ENCODE peak calls at places on chromosomes 7 and 10, in seven cellular contexts. X, L, O, Q, Y, W and J are unnamed samples.

GRCh38 chr7:36728143-36728542 is 3.8 kb upstream of the AOAH start:
- DNase-seq in Q (no peak), W (no peak), Y (no peak), X (no peak), O (no peak), L (no peak), J (no peak)

GRCh38 chr10:75426880-75427279 is 4.5 kb upstream of the LRMDA start:
- DNase-seq in W (no peak), Y (no peak), O (no peak), L (peak), Q (no peak), X (no peak), J (no peak)

GRCh38 chr10:46285966-46286620 is 704 bp upstream of the ANTXRL start:
- DNase-seq in O (peak), Q (no peak), X (no peak), W (peak), Y (peak), L (no peak), J (no peak)

GRCh38 chr10:14569274-14570060 is 205.2 kb downstream of the FAM107B start:
- DNase-seq in Q (no peak), L (no peak), Y (peak), O (peak), W (no peak), X (no peak), J (no peak)

GRCh38 chr10:32661346-32661745 is 215.4 kb downstream of the CCDC7 start:
- DNase-seq in Q (no peak), L (no peak), X (no peak), W (no peak), Y (no peak), O (no peak), J (no peak)

GRCh38 chr10:34746094-34746493 is 69.0 kb downstream of the PARD3 start:
- DNase-seq in W (no peak), Q (no peak), Y (no peak), O (peak), X (peak), L (no peak), J (no peak)

GRCh38 chr10:63673246-63673645 is 152.0 kb downstream of the REEP3 start:
- DNase-seq in X (no peak), W (peak), O (no peak), Y (no peak), L (no peak), Q (no peak), J (no peak)

GRCh38 chr7:142932386-142933091 is 1.0 kb downstream of the TRPV5 start:
- DNase-seq in L (no peak), Y (no peak), O (no peak), W (no peak), Q (no peak), X (no peak), J (peak)

GRCh38 chr10:4459531-4459930 is 366.5 kb upstream of the AKR1E2 start:
- DNase-seq in L (no peak), W (no peak), Y (no peak), O (no peak), Q (no peak), X (no peak), J (no peak)

GRCh38 chr7:10128748-10129147 is 844.9 kb upstream of the PHF14 start:
- DNase-seq in O (no peak), Y (no peak), W (no peak), X (peak), L (peak), Q (no peak), J (no peak)

GRCh38 chr7:39978252-39978934 is 28.3 kb downstream of the CDK13 start:
- DNase-seq in L (no peak), Y (no peak), Q (no peak), O (no peak), X (no peak), W (no peak), J (no peak)

GRCh38 chr10:14571866-14572507 is 202.7 kb downstream of the FAM107B start:
- DNase-seq in W (no peak), X (peak), L (no peak), Q (no peak), O (peak), Y (no peak), J (no peak)

GRCh38 chr7:46343802-46344201 is 422.7 kb upstream of the IGFBP3 start:
- DNase-seq in O (no peak), X (no peak), Q (no peak), Y (no peak), W (no peak), L (no peak), J (no peak)

GRCh38 chr10:127854769-127855583 is 37.8 kb downstream of the CLRN3 start:
- DNase-seq in W (no peak), Q (no peak), L (no peak), Y (peak), X (no peak), O (no peak), J (peak)

GRCh38 chr7:40306025-40306424 is 171.2 kb downstream of the SUGCT start:
- DNase-seq in W (no peak), L (no peak), Y (no peak), Q (no peak), X (no peak), O (no peak), J (no peak)

DNA sequence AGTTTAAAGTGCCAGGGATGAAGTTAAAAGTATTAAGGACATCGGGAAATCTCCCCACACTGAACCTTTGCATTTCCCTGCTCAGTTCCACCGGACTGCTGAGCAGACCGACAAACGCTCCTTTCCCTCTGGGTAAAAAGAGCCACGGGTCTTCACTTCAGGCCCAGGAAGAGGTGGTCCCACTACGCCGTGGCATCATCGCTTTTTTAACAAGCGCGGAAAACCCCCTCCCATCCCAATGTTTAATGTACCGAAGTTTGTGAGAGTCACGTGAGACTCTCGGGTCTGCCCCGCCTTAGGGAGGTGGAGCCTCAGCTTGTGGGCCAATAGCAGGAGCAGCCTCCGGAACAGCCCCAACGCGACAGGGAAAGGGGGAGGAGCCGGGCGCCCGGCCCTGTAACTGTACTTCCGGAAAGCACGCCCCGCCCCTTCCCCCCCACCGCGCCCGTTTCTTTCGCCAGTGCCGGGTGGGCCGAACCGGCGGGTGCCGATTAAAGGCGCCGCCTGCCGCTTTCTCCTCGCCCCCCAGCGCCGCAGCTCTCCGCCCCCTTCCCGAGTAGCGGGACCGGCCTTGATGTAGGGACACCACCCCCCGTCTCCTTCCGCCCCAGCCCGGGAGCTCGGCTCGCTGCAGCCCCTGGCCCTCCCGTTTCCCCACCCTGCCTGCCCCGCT is 2.3 kb upstream of the TRIM8 start:
- DNase-seq in Y (peak), X (peak), L (peak), Q (peak), W (peak), O (peak), J (peak)
- H3K4me3 ChIP-seq in Y (peak), X (peak), L (peak), Q (peak), W (peak), O (peak), J (peak)

DNA sequence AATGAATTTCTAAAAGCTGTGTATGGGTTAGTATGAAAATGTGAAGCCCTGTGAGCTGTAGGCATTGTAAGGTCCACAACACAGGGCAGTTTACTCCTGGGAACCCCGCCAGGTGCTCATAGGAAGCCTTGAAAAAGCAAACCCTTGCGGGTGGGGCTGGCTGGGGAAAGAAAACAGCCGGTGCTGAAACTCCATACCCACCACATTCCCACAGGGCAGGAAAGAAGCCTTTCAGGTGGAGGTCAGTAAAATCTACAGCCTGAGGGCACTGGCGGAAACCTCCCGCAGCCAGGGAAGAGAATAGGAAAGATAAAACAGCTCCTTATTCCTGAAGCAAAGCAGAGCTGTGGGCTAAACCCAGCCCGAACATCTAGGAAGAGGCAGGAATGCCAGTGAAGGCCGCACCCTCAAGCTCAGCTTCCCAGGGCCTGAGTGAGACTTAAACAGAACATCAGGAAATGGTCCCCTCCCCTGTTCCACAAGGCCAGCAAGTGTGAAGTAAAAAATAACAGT is 34.7 kb downstream of the PODXL start:
- DNase-seq in Q (no peak), O (no peak), L (no peak), W (peak), X (peak), Y (peak), J (peak)
- TF ChIP-seq POLR2A in Q (peak), O (no peak), L (no peak), W (no peak), X (no peak), Y (no peak), J (no peak)

GRCh38 chr10:18313146-18313542 is 172.9 kb downstream of the CACNB2 start:
- DNase-seq in X (no peak), Q (no peak), W (no peak), L (no peak), Y (no peak), O (no peak), J (no peak)
- TF ChIP-seq CTCF in X (no peak), Q (no peak), W (no peak), L (no peak), Y (no peak), O (no peak), J (no peak)

GRCh38 chr7:100894860-100895700 is 608 bp downstream of the ACHE start:
- DNase-seq in Y (peak), Q (no peak), W (peak), X (no peak), L (peak), O (no peak), J (no peak)

GRCh38 chr7:100896743-100897051 is 1.0 kb upstream of the ACHE start:
- DNase-seq in Y (no peak), X (no peak), O (no peak), W (no peak), Q (no peak), L (peak), J (no peak)

GRCh38 chr7:100897111-100897608 is 1.5 kb upstream of the ACHE start:
- DNase-seq in X (no peak), L (peak), Q (no peak), O (peak), W (no peak), Y (peak), J (peak)

GRCh38 chr7:100895701-100895955 is at the start of gene ACHE:
- DNase-seq in L (no peak), X (no peak), W (no peak), Y (no peak), Q (no peak), O (no peak), J (no peak)

DNA sequence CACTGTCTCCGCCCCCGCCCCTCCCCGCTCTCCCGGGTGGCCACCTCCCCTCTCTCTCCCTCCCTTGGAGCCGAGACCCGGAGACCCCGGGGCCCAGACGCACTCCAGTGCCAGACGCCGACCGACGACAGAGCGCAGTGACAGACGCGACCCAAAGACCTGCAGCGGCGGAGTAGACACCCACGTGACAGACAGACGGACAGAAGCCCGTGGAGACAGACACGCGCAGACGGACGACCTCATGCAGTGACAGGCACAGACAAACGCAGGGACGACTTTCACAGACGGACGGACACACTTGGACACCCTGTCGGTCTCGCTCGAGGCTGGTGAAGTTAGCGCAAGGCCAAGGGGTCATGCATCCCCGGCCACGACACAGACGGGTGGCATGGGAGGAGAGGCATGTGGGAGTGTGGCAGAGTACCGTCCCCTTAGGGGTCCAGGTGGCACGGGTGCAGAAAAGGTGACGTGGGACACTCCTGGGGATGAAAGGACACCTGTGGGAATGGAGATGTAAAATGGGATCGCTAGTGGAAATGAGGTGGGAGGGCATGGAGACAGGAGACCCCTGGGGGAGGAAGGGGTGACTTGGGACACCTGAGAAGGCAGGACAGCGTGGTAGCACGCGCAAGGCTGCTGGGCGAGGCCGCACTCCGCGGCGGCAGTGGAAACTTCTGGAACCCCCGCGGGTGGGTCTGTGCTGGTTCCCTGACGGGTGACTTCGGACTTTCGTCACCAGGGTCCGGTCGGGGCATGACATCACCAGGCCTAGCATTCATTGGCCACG is 461 bp upstream of the ACHE start:
- DNase-seq in W (no peak), Y (peak), O (peak), L (peak), X (no peak), Q (no peak), J (peak)
- H3K4me3 ChIP-seq in W (peak), Y (no peak), O (no peak), L (no peak), X (no peak), Q (peak), J (no peak)

GRCh38 chr7:130910949-130911944 is 177.2 kb upstream of the KLF14 start:
- DNase-seq in X (no peak), Q (no peak), W (no peak), L (peak), O (no peak), Y (no peak), J (no peak)
- TF ChIP-seq POLR2A in X (no peak), Q (peak), W (no peak), L (no peak), O (no peak), Y (peak), J (no peak)

GRCh38 chr10:103699611-103700435 is 155.6 kb downstream of the SH3PXD2A start:
- DNase-seq in O (no peak), Q (no peak), W (no peak), L (no peak), Y (no peak), X (no peak), J (no peak)
- TF ChIP-seq CTCF in O (no peak), Q (no peak), W (no peak), L (peak), Y (no peak), X (no peak), J (no peak)

GRCh38 chr7:27112361-27112760 is 9.9 kb upstream of the HOXA2 start:
- DNase-seq in O (no peak), X (no peak), Y (no peak), W (no peak), Q (no peak), L (no peak), J (no peak)

GRCh38 chr7:27116019-27116411 is 13.5 kb upstream of the HOXA2 start:
- DNase-seq in L (no peak), X (no peak), O (no peak), W (no peak), Q (no peak), Y (no peak), J (no peak)

GRCh38 chr7:27112960-27113949 is 10.8 kb upstream of the HOXA2 start:
- DNase-seq in Y (peak), W (no peak), L (no peak), O (peak), Q (no peak), X (peak), J (no peak)

GRCh38 chr7:27115161-27116018 is 12.9 kb upstream of the HOXA2 start:
- DNase-seq in Y (peak), Q (no peak), L (no peak), O (no peak), X (no peak), W (no peak), J (no peak)

DNA sequence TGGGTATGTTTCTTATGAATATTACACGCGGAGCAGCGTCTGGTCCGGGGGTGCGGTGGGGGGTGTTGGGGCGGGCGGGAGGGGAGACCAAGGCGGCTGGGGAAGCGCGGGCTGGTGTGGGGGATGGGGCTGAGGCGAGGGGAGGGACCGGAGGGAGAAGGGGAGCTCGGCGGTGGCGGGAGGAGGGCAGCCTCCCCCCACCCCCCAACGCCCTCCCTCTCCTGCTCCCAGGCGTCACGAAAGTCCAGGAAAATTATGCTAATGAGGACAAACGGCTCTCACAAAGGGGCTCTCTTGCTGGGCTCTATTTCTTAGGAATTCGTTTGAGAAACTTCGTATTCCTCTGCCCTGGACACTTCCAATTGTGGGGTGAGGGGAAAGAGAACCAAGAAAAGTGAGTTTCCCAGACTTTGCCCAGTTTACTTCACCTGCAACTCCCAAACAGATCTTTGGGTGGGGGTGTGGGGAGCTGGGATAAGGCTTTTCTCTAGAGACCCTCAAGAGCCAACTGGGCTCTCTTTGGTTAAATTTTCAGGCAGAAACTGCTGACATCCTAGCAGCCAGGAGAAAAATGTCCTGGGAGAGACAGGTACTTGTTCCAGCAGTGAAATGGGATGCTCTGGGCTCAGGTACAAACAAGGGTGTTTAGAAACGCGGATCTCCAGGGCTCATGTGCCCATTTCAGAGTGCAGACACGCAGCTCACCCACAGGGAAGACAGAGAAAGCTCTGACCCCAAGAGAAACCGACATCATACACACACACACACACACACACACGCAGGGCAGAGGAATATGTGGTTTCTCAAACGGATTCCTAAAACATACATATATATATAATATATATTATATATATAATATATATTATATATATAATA is 11.7 kb upstream of the HOXA2 start:
- DNase-seq in Y (peak), W (no peak), O (no peak), Q (no peak), L (no peak), X (peak), J (no peak)
- H3K4me3 ChIP-seq in Y (peak), W (peak), O (peak), Q (peak), L (no peak), X (no peak), J (no peak)

GRCh38 chr10:5669609-5670008 is 3.2 kb upstream of the ASB13 start:
- DNase-seq in X (no peak), W (no peak), Q (no peak), Y (no peak), O (no peak), L (no peak), J (no peak)

GRCh38 chr10:5665380-5666323 is 743 bp downstream of the ASB13 start:
- DNase-seq in X (peak), Q (no peak), W (no peak), O (peak), Y (peak), L (peak), J (peak)

GRCh38 chr10:5663692-5664427 is 2.5 kb downstream of the ASB13 start:
- DNase-seq in O (no peak), Q (no peak), Y (no peak), W (peak), L (no peak), X (no peak), J (no peak)

GRCh38 chr10:5668429-5668828 is 2.0 kb upstream of the ASB13 start:
- DNase-seq in W (no peak), O (no peak), Y (no peak), Q (no peak), X (no peak), L (no peak), J (no peak)

GRCh38 chr10:5666324-5667220 is at the start of gene ASB13:
- DNase-seq in L (peak), O (peak), Q (peak), Y (peak), W (peak), X (peak), J (peak)
- TF ChIP-seq POLR2A in L (peak), O (peak), Q (peak), Y (no peak), W (no peak), X (peak), J (no peak)